ENCODE peak calls at places on chromosomes 16 and 17, in six cellular contexts. R is K562, E is IMR-90, H is body of pancreas, F is endothelial cell of umbilical vein, P is H1. D is an unnamed sample.

GRCh38 chr16:88601313-88602036 is 31.3 kb downstream of the ZC3H18 start:
- DNase-seq in P (no peak), E (no peak), H (no peak), R (no peak), F (no peak), D (no peak)

GRCh38 chr16:11370084-11370931 is 25.0 kb downstream of the RMI2 start:
- DNase-seq in E (no peak), H (no peak), R (no peak), P (no peak), F (no peak), D (no peak)

GRCh38 chr16:17555176-17555575 is 84.4 kb upstream of the XYLT1 start:
- DNase-seq in R (no peak), F (no peak), P (no peak), H (no peak), E (peak; percentile 83), D (no peak)

GRCh38 chr16:2250652-2251280 is 621 bp downstream of the ECI1 start:
- DNase-seq in P (no peak), F (peak; percentile 7), R (no peak), H (peak; percentile 69), E (no peak), D (no peak)

GRCh38 chr16:50381679-50382440 is 13.1 kb upstream of the BRD7 start:
- DNase-seq in P (no peak), F (no peak), E (no peak), R (no peak), H (peak; percentile 19), D (no peak)

GRCh38 chr17:78879679-78880186 is 23.3 kb downstream of the CEP295NL start:
- DNase-seq in R (peak; percentile 44), E (peak; percentile 98), F (peak; percentile 64), P (no peak), H (peak; percentile 50), D (no peak)

GRCh38 chr16:30722916-30723315 is 23.9 kb downstream of the SRCAP start:
- DNase-seq in F (no peak), E (no peak), H (no peak), R (no peak), P (no peak), D (no peak)

GRCh38 chr17:39563476-39563875 is 44.2 kb downstream of the NEUROD2 start:
- DNase-seq in E (no peak), F (peak; percentile 14), R (no peak), H (no peak), P (no peak), D (no peak)

GRCh38 chr17:74245145-74245817 is 28.8 kb upstream of the DNAI2 start:
- DNase-seq in F (no peak), P (peak; percentile 47), R (no peak), E (no peak), H (no peak), D (no peak)

GRCh38 chr17:17837966-17838962 is 1.5 kb upstream of the SREBF1 start:
- DNase-seq in F (peak; percentile 59), P (no peak), R (no peak), H (peak; percentile 67), E (peak; percentile 24), D (no peak)

GRCh38 chr16:50169555-50170096 is 16.5 kb downstream of the TENT4B start:
- DNase-seq in E (no peak), P (no peak), F (no peak), H (no peak), R (no peak), D (no peak)

GRCh38 chr16:6165330-6165984 is 1067.9 kb upstream of the EEF2KMT start:
- DNase-seq in F (no peak), R (no peak), E (no peak), P (no peak), H (no peak), D (no peak)

GRCh38 chr17:29825604-29826003 is 104.4 kb downstream of the SSH2 start:
- DNase-seq in E (no peak), H (no peak), R (no peak), P (no peak), F (no peak), D (no peak)

GRCh38 chr16:69619514-69619913 is 53.7 kb downstream of the NFAT5 start:
- DNase-seq in F (peak; percentile 90), P (no peak), R (no peak), E (no peak), H (no peak), D (no peak)

GRCh38 chr16:68764866-68765265 is 27.8 kb downstream of the CDH1 start:
- DNase-seq in P (no peak), H (no peak), E (no peak), F (no peak), R (no peak), D (no peak)

GRCh38 chr17:29149431-29150064 is 30.6 kb downstream of the MYO18A start:
- DNase-seq in P (no peak), R (no peak), E (peak; percentile 36), H (peak; percentile 51), F (no peak), D (no peak)

GRCh38 chr17:74267579-74267978 is 6.5 kb upstream of the DNAI2 start:
- DNase-seq in P (no peak), H (no peak), R (no peak), F (no peak), E (no peak), D (no peak)

GRCh38 chr17:42288985-42289862 is 926 bp downstream of the STAT5A start:
- DNase-seq in E (no peak), F (no peak), R (peak; percentile 83), P (no peak), H (peak; percentile 70), D (no peak)

GRCh38 chr17:5644065-5644464 is 59.8 kb upstream of the NLRP1 start:
- DNase-seq in E (no peak), H (no peak), R (no peak), F (no peak), P (no peak), D (no peak)

GRCh38 chr16:72985148-72985882 is 62.6 kb downstream of the ZFHX3 start:
- DNase-seq in H (peak; percentile 27), P (no peak), R (no peak), E (peak; percentile 48), F (no peak), D (no peak)

GRCh38 chr16:50696575-50697420 is 3.4 kb downstream of the NOD2 start:
- DNase-seq in H (peak; percentile 51), P (no peak), R (peak; percentile 62), F (no peak), E (peak; percentile 26), D (peak; percentile 81)

GRCh38 chr17:13671771-13672170 is 70.0 kb upstream of the HS3ST3A1 start:
- DNase-seq in R (no peak), F (no peak), H (no peak), P (no peak), E (no peak), D (peak; percentile 60)

GRCh38 chr17:81508639-81509047 is 4.0 kb downstream of the ACTG1 start:
- DNase-seq in H (no peak), F (peak; percentile 39), R (no peak), E (peak; percentile 52), P (no peak), D (no peak)

GRCh38 chr16:85463672-85464071 is 149.4 kb upstream of the GSE1 start:
- DNase-seq in P (no peak), H (no peak), R (no peak), F (no peak), E (no peak), D (no peak)

GRCh38 chr16:48047273-48047672 is 108.5 kb downstream of the ABCC12 start:
- DNase-seq in R (no peak), E (no peak), H (no peak), P (no peak), F (no peak), D (no peak)

DNA sequence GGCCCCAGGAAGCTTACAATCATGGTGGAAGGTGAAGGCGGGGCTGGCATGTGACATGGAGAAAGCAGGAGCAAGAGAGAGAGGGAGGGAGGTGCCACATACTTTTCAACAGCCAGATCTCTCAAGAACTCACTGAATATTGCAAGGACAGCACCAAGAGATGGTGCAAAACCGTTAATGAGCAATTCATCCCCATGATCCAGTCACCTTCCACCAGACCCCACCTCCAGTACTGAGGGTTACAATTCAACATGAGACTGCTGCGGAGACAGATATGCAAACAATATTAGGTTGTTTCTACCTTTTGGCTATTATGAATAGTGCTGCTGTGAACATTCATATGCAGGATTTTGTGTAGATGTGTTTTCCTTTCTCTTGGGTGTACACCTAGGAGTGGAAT is 28.7 kb downstream of the PLCG2 start:
- DNase-seq in P (no peak), F (no peak), H (no peak), E (no peak), R (no peak), D (no peak)
- TF ChIP-seq POLR2A in P (no peak), F (no peak), H (no peak), E (no peak), R (no peak), D (no peak)

GRCh38 chr17:8376302-8377067 is at the start of gene KRABD2:
- DNase-seq in H (peak; percentile 97), R (peak; percentile 83), F (peak; percentile 92), E (peak; percentile 79), P (peak; percentile 82), D (peak; percentile 93)
- TF ChIP-seq POLR2A in H (peak; percentile 52), R (peak; percentile 87), F (peak; percentile 97), E (peak; percentile 69), P (peak; percentile 94), D (peak; percentile 74)

GRCh38 chr17:65278820-65279184 is 141.6 kb downstream of the RGS9 start:
- DNase-seq in F (no peak), E (no peak), R (no peak), H (no peak), P (no peak), D (no peak)

GRCh38 chr17:65283704-65284103 is 146.5 kb downstream of the RGS9 start:
- DNase-seq in P (no peak), R (no peak), H (no peak), E (peak; percentile 26), F (peak; percentile 73), D (peak; percentile 56)

GRCh38 chr17:65279456-65279855 is 142.3 kb downstream of the RGS9 start:
- DNase-seq in H (no peak), P (no peak), R (no peak), E (no peak), F (no peak), D (no peak)

GRCh38 chr17:65277576-65277975 is 140.4 kb downstream of the RGS9 start:
- DNase-seq in H (no peak), R (no peak), E (peak; percentile 13), F (no peak), P (no peak), D (no peak)

GRCh38 chr17:65278050-65278819 is 141.1 kb downstream of the RGS9 start:
- DNase-seq in H (peak; percentile 58), E (peak; percentile 62), P (no peak), F (peak; percentile 58), R (peak; percentile 62), D (peak; percentile 54)
- TF ChIP-seq POLR2A in H (no peak), E (no peak), P (no peak), F (no peak), R (no peak), D (no peak)

DNA sequence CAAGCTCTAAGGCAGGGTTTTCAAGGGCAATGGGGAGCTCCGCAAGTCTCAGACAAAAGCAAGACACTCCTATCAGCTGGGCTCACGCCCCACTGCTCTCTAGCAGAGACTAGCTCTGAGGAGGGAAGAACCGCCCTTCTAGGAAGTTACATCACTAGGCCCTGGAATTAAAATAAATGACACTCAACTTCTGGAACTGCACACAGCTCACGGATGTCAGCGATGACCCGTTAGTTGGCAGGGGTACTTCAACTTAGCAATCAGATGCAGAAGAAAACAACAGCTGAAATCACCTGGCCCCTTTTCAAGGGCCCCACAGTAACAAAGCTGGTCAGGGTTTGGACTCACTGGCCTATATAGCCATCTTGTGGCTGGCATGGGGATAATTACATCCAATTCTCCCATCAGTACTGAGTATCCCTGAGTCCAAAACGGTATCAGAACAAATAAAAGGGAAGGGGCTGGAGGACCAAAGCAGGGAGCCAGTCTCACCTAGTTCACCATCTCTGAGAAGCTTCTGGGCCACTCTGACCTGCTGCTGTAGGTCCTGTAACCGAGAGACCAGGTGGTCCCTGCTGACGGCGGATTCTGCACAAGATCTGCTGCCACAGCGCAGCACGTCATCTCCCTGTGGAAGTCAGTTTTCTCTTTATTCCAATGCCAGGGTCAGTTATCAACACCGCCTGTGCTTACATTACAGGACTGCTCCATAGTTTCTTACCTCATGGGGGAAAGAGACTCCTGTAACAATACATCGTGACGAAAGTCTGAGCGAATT is 22.2 kb downstream of the SERPINF1 start:
- DNase-seq in F (peak; percentile 80), R (peak; percentile 42), P (no peak), E (peak; percentile 86), H (peak; percentile 56), D (no peak)
- TF ChIP-seq POLR2A in F (no peak), R (no peak), P (no peak), E (no peak), H (no peak), D (no peak)

D was measured in H54.